ENCODE peak calls at places on chromosomes 13 and 19, in six cellular contexts. Q is endothelial cell, D is GM06990, L is mucosa of descending colon, E is A549, Y is uterus. H is an unnamed sample.

GRCh38 chr19:47427241-47428176 is 8.2 kb upstream of the MEIS3 start:
- DNase-seq in D (no peak), L (peak), Y (peak), E (peak), Q (peak), H (peak)

GRCh38 chr13:39942901-39943273 is 287.4 kb downstream of the COG6 start:
- DNase-seq in Q (peak), D (no peak), Y (peak), L (peak), E (peak), H (peak)

GRCh38 chr19:36604656-36605100 is 435 bp upstream of the ZNF382 start:
- DNase-seq in Y (peak), D (peak), L (peak), E (no peak), Q (peak), H (peak)

GRCh38 chr19:50252111-50252886 is 48.9 kb downstream of the MYH14 start:
- DNase-seq in Y (no peak), E (no peak), D (peak), Q (no peak), L (peak), H (peak)

GRCh38 chr13:29730253-29730652 is 120.2 kb downstream of the UBL3 start:
- DNase-seq in E (no peak), L (no peak), Y (no peak), D (no peak), Q (no peak), H (no peak)

GRCh38 chr19:13082192-13083007 is 20.3 kb downstream of the LYL1 start:
- DNase-seq in Y (peak), D (no peak), L (no peak), E (peak), Q (peak), H (no peak)

GRCh38 chr19:51799311-51799997 is 4.5 kb downstream of the FPR3 start:
- DNase-seq in Y (peak), E (no peak), L (peak), D (no peak), Q (no peak), H (no peak)

GRCh38 chr13:20271441-20271840 is 39.3 kb upstream of the GJB6 start:
- DNase-seq in E (no peak), D (no peak), L (no peak), Q (no peak), Y (no peak), H (no peak)

GRCh38 chr13:30110301-30111070 is 196.9 kb downstream of the KATNAL1 start:
- DNase-seq in L (no peak), D (no peak), Q (no peak), Y (peak), E (no peak), H (no peak)

DNA sequence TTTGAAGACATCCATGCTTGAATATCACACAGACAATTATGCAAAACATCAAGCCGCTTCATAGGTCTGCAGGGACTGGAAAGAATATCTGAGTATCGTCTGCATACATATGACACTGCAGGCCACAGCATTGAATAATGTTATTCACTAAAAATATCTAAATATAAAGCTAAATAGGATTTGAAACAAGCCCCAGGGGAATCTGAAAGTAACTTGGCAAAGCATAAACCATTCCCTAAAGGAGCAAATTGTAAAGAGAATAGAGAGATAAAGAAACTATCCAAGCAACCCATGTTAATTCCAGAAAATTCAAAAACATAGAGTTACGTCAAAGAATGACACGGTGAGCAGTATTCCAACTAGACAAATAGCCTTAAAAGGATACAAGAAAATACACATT is 1251.0 kb downstream of the PCDH17 start:
- DNase-seq in Y (no peak), D (no peak), L (no peak), Q (no peak), E (no peak), H (no peak)
- TF ChIP-seq CTCF in Y (no peak), D (no peak), L (no peak), Q (no peak), E (no peak), H (no peak)

DNA sequence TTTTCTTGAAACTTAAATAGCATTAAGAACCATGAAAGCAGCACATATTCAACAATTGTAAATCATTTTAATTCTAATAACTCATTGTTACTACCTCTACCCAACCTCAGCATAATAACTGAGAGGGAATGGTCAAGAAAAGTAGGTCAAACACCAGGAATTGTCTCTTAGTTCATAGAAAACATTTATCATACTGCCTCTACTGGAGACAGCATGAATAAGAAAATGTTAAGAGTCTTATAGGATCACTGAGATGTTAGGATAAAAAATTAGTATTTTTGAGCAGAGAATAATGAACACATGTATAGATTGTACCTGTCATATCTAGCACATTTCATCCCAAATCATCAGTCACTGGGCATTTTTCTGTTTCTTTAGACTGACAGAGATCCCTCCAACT is 515.3 kb downstream of the PCDH9 start:
- DNase-seq in D (no peak), E (no peak), Q (no peak), L (no peak), Y (no peak), H (no peak)
- TF ChIP-seq CTCF in D (no peak), E (no peak), Q (no peak), L (no peak), Y (no peak), H (no peak)

GRCh38 chr19:18420931-18421330 is 1.7 kb downstream of the SSBP4 start:
- DNase-seq in Q (no peak), E (no peak), Y (no peak), D (no peak), L (no peak), H (no peak)

GRCh38 chr19:18419699-18420460 is 682 bp downstream of the SSBP4 start:
- DNase-seq in L (peak), E (no peak), Y (no peak), D (peak), Q (no peak), H (no peak)

GRCh38 chr19:18418034-18418724 is 1.0 kb upstream of the SSBP4 start:
- DNase-seq in D (no peak), Q (no peak), Y (peak), E (no peak), L (peak), H (no peak)

GRCh38 chr19:18418725-18419194 is 438 bp upstream of the SSBP4 start:
- DNase-seq in Q (no peak), E (no peak), Y (no peak), D (peak), L (peak), H (no peak)

GRCh38 chr19:18419195-18419698 is at the start of gene SSBP4:
- DNase-seq in L (peak), D (peak), Y (peak), E (no peak), Q (peak), H (peak)
- TF ChIP-seq CTCF in L (peak), D (no peak), Y (peak), E (peak), Q (peak), H (no peak)

GRCh38 chr19:1471514-1472107 is 7.4 kb downstream of the C19orf25 start:
- DNase-seq in L (no peak), D (peak), E (no peak), Q (no peak), Y (no peak), H (no peak)
- TF ChIP-seq CTCF in L (no peak), D (peak), E (no peak), Q (no peak), Y (no peak), H (no peak)

DNA sequence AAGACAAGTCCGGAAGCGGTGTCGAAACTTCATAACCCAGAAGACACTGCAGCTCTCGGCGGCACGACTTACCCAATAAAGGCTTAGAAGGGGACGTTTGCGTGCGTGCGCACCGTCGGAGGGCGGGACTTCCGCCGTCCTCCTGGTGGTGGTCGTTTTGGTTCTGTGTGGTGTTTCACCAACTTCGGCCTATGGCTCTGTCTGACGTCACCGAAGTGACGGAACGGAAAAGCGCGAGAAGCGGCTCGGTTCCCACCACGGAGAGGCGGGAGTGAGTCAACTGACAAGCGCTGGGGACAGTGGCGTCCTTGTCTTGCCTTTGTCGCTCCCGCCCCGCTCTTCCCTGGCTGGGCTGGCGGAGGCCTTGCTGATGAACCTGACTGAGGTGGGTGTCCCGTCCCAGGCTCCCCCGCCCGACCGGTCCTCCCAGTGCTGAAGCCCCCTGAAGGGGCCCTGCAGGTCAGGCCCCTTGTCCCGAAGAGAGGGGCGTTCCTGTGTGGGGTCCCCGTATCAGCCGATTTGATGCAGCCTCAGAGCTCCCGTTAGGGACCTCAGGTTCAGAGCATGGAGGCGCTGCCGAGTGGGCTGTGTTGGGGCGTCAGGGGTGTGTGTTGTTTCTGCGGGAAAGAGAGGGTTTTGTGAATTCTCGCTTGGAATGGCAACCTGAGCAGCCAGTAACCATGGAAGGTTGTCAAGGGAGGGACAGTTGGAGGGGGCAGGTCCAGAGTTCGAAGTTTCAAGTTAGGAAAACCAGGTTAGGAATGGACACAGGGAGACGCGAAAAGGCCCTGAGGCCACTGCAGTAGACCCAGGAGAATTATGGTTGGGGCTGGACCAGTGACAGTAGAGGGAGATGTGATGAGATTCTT is at the start of gene ZNF548:
- DNase-seq in Y (peak), Q (peak), L (peak), E (peak), D (peak), H (peak)
- TF ChIP-seq CTCF in Y (peak), Q (no peak), L (no peak), E (no peak), D (peak), H (no peak)

DNA sequence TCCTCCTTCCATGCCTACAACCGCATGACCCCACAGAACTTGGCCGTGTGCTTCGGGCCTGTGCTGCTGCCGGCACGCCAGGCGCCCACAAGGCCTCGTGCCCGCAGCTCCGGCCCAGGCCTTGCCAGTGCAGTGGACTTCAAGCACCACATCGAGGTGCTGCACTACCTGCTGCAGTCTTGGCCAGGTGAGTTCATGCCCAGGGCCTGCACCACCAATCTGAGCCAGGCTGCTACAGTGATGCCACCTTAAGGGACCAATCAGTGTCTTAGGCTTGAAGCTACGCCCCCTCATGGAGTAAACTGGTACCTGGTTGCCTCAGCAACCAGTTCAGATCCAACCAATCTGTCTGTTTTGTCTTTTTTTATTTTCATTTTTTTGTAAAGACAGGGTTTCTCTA is 5.2 kb downstream of the SYDE1 start:
- DNase-seq in Y (no peak), Q (no peak), D (no peak), E (no peak), L (no peak), H (no peak)
- TF ChIP-seq CTCF in Y (no peak), Q (no peak), D (peak), E (no peak), L (no peak), H (no peak)

DNA sequence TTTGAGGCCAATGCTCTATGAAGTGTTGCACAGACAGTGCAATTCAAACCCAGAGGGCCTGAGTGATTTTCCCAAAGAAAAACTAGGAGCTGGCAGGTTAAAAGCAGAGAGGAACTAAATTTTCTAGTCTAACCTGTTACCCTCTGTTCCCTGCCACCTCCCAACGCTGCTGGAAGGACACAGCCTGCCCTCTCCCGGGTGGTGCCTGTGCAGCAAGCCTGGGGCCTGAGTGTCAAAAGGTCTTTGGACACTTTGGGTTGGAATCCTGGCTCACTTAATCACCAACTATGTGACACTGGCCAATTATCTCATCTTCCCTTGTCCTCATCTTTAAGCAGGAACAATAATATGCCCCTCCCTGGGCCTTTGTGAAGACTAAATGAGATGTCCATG is 58.3 kb upstream of the WASF3 start:
- DNase-seq in E (no peak), L (no peak), Q (no peak), D (no peak), Y (no peak), H (no peak)
- TF ChIP-seq CTCF in E (no peak), L (no peak), Q (no peak), D (no peak), Y (no peak), H (no peak)

H was measured in activated B cell treated with CpG ODN at 0.5 μM for 24 hours.